ENCODE peak calls at places on chromosomes 16 and 17, in ten cellular contexts. F is BE2C; E is body of pancreas; L is CD4-positive, alpha-beta T cell; V is ovary; D is epithelial cell of esophagus; K is left ventricle myocardium inferior; Z is stomach; J is foreskin keratinocyte; O is PC-9. X is an unnamed sample.

GRCh38 chr17:42562845-42563509 is 1.0 kb downstream of the COASY start:
- DNase-seq in F (peak; percentile 35), E (peak; percentile 48), L (no peak), V (no peak), D (no peak), K (no peak), Z (no peak), J (no peak), O (no peak), X (no peak)

GRCh38 chr16:84896847-84897246 is 77.1 kb downstream of the CRISPLD2 start:
- DNase-seq in F (no peak), E (no peak), L (no peak), V (no peak), D (no peak), K (no peak), Z (no peak), J (no peak), O (no peak), X (no peak)

GRCh38 chr16:23976091-23977001 is 140.6 kb downstream of the PRKCB start:
- DNase-seq in F (no peak), E (no peak), L (no peak), V (no peak), D (no peak), K (no peak), Z (no peak), J (no peak), O (no peak), X (no peak)

GRCh38 chr17:39139137-39139516 is 12.3 kb downstream of the PLXDC1 start:
- DNase-seq in F (no peak), E (no peak), L (no peak), V (no peak), D (peak; percentile 67), K (no peak), Z (no peak), J (peak; percentile 70), O (peak; percentile 89), X (no peak)

GRCh38 chr16:9123871-9124270 is 32.4 kb downstream of the HAPSTR1 start:
- DNase-seq in F (no peak), E (peak; percentile 63), L (no peak), V (no peak), D (peak; percentile 86), K (peak; percentile 45), Z (peak; percentile 85), J (no peak), O (peak; percentile 90), X (no peak)

GRCh38 chr16:88817785-88818609 is 6.3 kb upstream of the APRT start:
- DNase-seq in F (no peak), E (no peak), L (no peak), V (no peak), D (peak; percentile 32), K (no peak), Z (no peak), J (no peak), O (no peak), X (no peak)

GRCh38 chr16:242281-242680 is 7.7 kb downstream of the FAM234A start:
- DNase-seq in F (no peak), E (no peak), L (no peak), V (no peak), D (no peak), K (no peak), Z (no peak), J (no peak), O (no peak), X (no peak)

GRCh38 chr16:80680046-80680445 is 124.4 kb downstream of the CDYL2 start:
- DNase-seq in F (no peak), E (no peak), L (no peak), V (no peak), D (peak; percentile 3), K (no peak), Z (no peak), J (no peak), O (no peak), X (no peak)

GRCh38 chr17:40841246-40841645 is 18.8 kb upstream of the KRT10 start:
- DNase-seq in F (no peak), E (no peak), L (no peak), V (no peak), D (no peak), K (no peak), Z (no peak), J (no peak), O (no peak), X (no peak)

GRCh38 chr16:15811778-15812750 is 44.8 kb downstream of the MYH11 start:
- DNase-seq in F (no peak), E (peak; percentile 21), L (no peak), V (no peak), D (peak; percentile 53), K (no peak), Z (peak; percentile 44), J (peak; percentile 43), O (peak; percentile 88), X (no peak)

GRCh38 chr17:33500141-33500540 is 207.0 kb upstream of the ASIC2 start:
- DNase-seq in F (peak; percentile 74), E (no peak), L (no peak), V (no peak), D (no peak), K (no peak), Z (no peak), J (no peak), O (no peak), X (no peak)

GRCh38 chr17:33499025-33499424 is 205.9 kb upstream of the ASIC2 start:
- DNase-seq in F (no peak), E (no peak), L (no peak), V (no peak), D (no peak), K (no peak), Z (no peak), J (no peak), O (no peak), X (no peak)

GRCh38 chr17:33498069-33498468 is 205.0 kb upstream of the ASIC2 start:
- DNase-seq in F (no peak), E (no peak), L (no peak), V (no peak), D (no peak), K (no peak), Z (no peak), J (no peak), O (no peak), X (no peak)

GRCh38 chr17:33504571-33504970 is 211.5 kb upstream of the ASIC2 start:
- DNase-seq in F (no peak), E (no peak), L (no peak), V (no peak), D (no peak), K (no peak), Z (no peak), J (no peak), O (no peak), X (no peak)

GRCh38 chr17:33501185-33501584 is 208.1 kb upstream of the ASIC2 start:
- DNase-seq in F (no peak), E (no peak), L (no peak), V (no peak), D (no peak), K (no peak), Z (no peak), J (no peak), O (no peak), X (no peak)
- TF ChIP-seq CTCF in F (peak; percentile 34), E (no peak), L (no peak), V (no peak), D (no peak), K (no peak), Z (no peak), J (no peak), O (no peak), X (no peak)

DNA sequence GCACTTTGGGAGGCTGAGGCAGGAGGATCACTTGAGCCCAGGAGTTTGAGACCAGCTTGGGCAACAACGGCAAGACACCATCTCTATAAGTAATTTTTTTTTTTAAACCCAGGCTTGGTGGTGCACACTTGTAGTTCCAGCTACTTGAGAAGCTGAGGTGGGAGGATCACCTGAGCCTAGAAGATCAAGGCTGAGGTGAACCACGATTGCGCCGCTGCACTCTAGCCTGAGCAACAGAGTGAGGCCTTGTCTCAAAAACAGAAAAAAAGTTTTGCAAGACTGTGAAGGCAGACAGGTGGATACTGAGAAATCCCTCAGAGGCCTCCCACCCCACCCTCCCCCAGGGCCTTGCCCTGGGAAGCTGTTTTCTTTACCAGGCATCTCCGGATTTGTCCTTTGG is 125.4 kb downstream of the MGAT5B start:
- DNase-seq in F (no peak), E (no peak), L (no peak), V (no peak), D (no peak), K (no peak), Z (no peak), J (no peak), O (no peak), X (no peak)
- TF ChIP-seq CTCF in F (no peak), E (no peak), L (no peak), V (no peak), D (no peak), K (no peak), Z (no peak), J (no peak), O (no peak), X (no peak)

DNA sequence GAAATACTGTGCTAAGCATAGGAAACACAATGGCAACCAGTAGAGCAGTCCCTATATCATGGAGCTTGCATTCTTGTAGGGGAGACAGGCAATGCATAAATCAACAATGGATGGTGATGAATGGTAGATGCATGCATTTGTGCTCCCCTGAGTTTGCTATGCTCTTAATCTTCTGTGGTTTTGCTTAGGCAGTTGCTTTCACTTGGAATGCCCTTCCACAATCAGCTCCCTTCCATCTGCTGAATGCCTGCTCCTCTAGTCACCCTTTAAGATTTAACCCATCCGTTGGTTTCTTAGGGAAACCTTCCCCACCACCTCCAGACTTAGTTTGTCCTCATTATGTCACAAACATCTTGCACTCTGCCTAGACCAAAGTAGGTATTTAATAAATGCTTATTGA is 200.3 kb upstream of the TOX3 start:
- DNase-seq in F (no peak), E (no peak), L (no peak), V (no peak), D (no peak), K (no peak), Z (no peak), J (no peak), O (no peak), X (no peak)
- TF ChIP-seq CTCF in F (no peak), E (no peak), L (no peak), V (no peak), D (no peak), K (no peak), Z (no peak), J (no peak), O (no peak), X (no peak)

GRCh38 chr17:17079336-17079735 is 37.1 kb downstream of the MPRIP start:
- DNase-seq in F (no peak), E (no peak), L (no peak), V (no peak), D (no peak), K (no peak), Z (no peak), J (no peak), O (no peak), X (no peak)

GRCh38 chr17:17080181-17080631 is 37.9 kb downstream of the MPRIP start:
- DNase-seq in F (no peak), E (no peak), L (no peak), V (no peak), D (no peak), K (no peak), Z (no peak), J (no peak), O (no peak), X (no peak)

GRCh38 chr17:17077861-17078732 is 35.8 kb downstream of the MPRIP start:
- DNase-seq in F (no peak), E (peak; percentile 60), L (no peak), V (no peak), D (peak; percentile 67), K (no peak), Z (peak; percentile 57), J (no peak), O (peak; percentile 95), X (no peak)

GRCh38 chr17:17079761-17080160 is 37.5 kb downstream of the MPRIP start:
- DNase-seq in F (no peak), E (no peak), L (no peak), V (no peak), D (no peak), K (peak; percentile 56), Z (no peak), J (no peak), O (no peak), X (no peak)

GRCh38 chr17:17078832-17079231 is 36.6 kb downstream of the MPRIP start:
- DNase-seq in F (no peak), E (no peak), L (no peak), V (no peak), D (no peak), K (no peak), Z (no peak), J (no peak), O (no peak), X (no peak)
- TF ChIP-seq CTCF in F (no peak), E (no peak), L (no peak), V (no peak), D (no peak), K (no peak), Z (no peak), J (no peak), O (peak; percentile 20), X (no peak)

X was measured in GM13976.